ENCODE peak calls at places on chromosomes 5 and 9, in eight cellular contexts. J is NCI-H748 treated with DMSO at 0.1 percent for 48 hours; T is KBM-7; U is left lung; Z is central memory CD8-positive, alpha-beta T cell; S is CD8-positive, alpha-beta memory T cell; B is AG08395; M is neural progenitor cell. R is an unnamed sample.

GRCh38 chr5:89399553-89399952 is 516.6 kb upstream of the MEF2C start:
- DNase-seq in J (no peak), T (peak; percentile 13), U (no peak), Z (no peak), S (no peak), B (peak; percentile 5), M (no peak), R (peak; percentile 9)

GRCh38 chr5:13354611-13355010 is 589.9 kb downstream of the DNAH5 start:
- DNase-seq in J (no peak), T (no peak), U (no peak), Z (no peak), S (no peak), B (no peak), M (no peak), R (no peak)

GRCh38 chr5:158375531-158375930 is 516.6 kb upstream of the CLINT1 start:
- DNase-seq in J (no peak), T (no peak), U (no peak), Z (no peak), S (no peak), B (peak; percentile 7), M (no peak), R (no peak)

GRCh38 chr5:2157372-2157771 is 274.6 kb upstream of the IRX4 start:
- DNase-seq in J (no peak), T (no peak), U (no peak), Z (no peak), S (no peak), B (no peak), M (no peak), R (no peak)

GRCh38 chr9:131282175-131282574 is 5.9 kb upstream of the FAM78A start:
- DNase-seq in J (no peak), T (no peak), U (no peak), Z (no peak), S (no peak), B (no peak), M (no peak), R (no peak)

GRCh38 chr9:100206899-100207298 is 107.9 kb downstream of the INVS start:
- DNase-seq in J (no peak), T (no peak), U (no peak), Z (no peak), S (no peak), B (peak; percentile 13), M (no peak), R (no peak)

GRCh38 chr5:53991942-53992341 is 318.4 kb downstream of the ARL15 start:
- DNase-seq in J (peak; percentile 3), T (peak; percentile 57), U (no peak), Z (no peak), S (no peak), B (no peak), M (no peak), R (peak; percentile 23)

GRCh38 chr9:90296539-90296938 is 346.1 kb downstream of the DIRAS2 start:
- DNase-seq in J (no peak), T (no peak), U (no peak), Z (no peak), S (no peak), B (no peak), M (no peak), R (no peak)

GRCh38 chr5:111589320-111589719 is 77.0 kb upstream of the STARD4 start:
- DNase-seq in J (no peak), T (no peak), U (no peak), Z (no peak), S (no peak), B (no peak), M (no peak), R (no peak)

GRCh38 chr9:8653855-8654254 is 854.3 kb upstream of the DMAC1 start:
- DNase-seq in J (no peak), T (peak; percentile 1), U (no peak), Z (no peak), S (no peak), B (no peak), M (no peak), R (no peak)

GRCh38 chr5:176415240-176416122 is 858 bp downstream of the CLTB start:
- DNase-seq in J (no peak), T (peak; percentile 42), U (no peak), Z (no peak), S (no peak), B (peak; percentile 88), M (peak; percentile 36), R (peak; percentile 64)

GRCh38 chr9:124213396-124213795 is 44.4 kb upstream of the NEK6 start:
- DNase-seq in J (no peak), T (no peak), U (no peak), Z (no peak), S (no peak), B (no peak), M (no peak), R (no peak)

GRCh38 chr5:43729846-43730478 is 127.0 kb downstream of the NNT start:
- DNase-seq in J (peak; percentile 90), T (peak; percentile 19), U (no peak), Z (no peak), S (no peak), B (peak; percentile 34), M (no peak), R (peak; percentile 45)

GRCh38 chr9:85569988-85570387 is 171.8 kb downstream of the AGTPBP1 start:
- DNase-seq in J (no peak), T (no peak), U (no peak), Z (no peak), S (no peak), B (peak; percentile 56), M (no peak), R (no peak)

GRCh38 chr9:1051286-1052118 is 1.3 kb downstream of the DMRT2 start:
- DNase-seq in J (no peak), T (peak; percentile 19), U (peak; percentile 86), Z (no peak), S (no peak), B (peak; percentile 15), M (peak; percentile 67), R (peak; percentile 88)

GRCh38 chr5:170651902-170652301 is 131.6 kb upstream of the GABRP start:
- DNase-seq in J (no peak), T (no peak), U (no peak), Z (no peak), S (no peak), B (no peak), M (peak; percentile 30), R (no peak)

GRCh38 chr9:123456011-123456410 is 100.0 kb downstream of the CRB2 start:
- DNase-seq in J (no peak), T (no peak), U (no peak), Z (no peak), S (no peak), B (no peak), M (no peak), R (no peak)

GRCh38 chr9:131869312-131869711 is 129.4 kb upstream of the RAPGEF1 start:
- DNase-seq in J (no peak), T (no peak), U (no peak), Z (no peak), S (no peak), B (no peak), M (peak; percentile 89), R (peak; percentile 81)

GRCh38 chr5:113058269-113058668 is 81.7 kb downstream of the DCP2 start:
- DNase-seq in J (no peak), T (no peak), U (no peak), Z (no peak), S (no peak), B (no peak), M (no peak), R (peak; percentile 55)

GRCh38 chr5:59164041-59164830 is 581.4 kb downstream of the RAB3C start:
- DNase-seq in J (no peak), T (no peak), U (no peak), Z (no peak), S (no peak), B (peak; percentile 44), M (no peak), R (no peak)

GRCh38 chr9:36625006-36625600 is 52.4 kb downstream of the MELK start:
- DNase-seq in J (no peak), T (no peak), U (no peak), Z (no peak), S (no peak), B (peak; percentile 93), M (no peak), R (peak; percentile 9)

GRCh38 chr5:81768960-81769452 is 18.1 kb upstream of the SSBP2 start:
- DNase-seq in J (no peak), T (no peak), U (no peak), Z (no peak), S (no peak), B (peak; percentile 90), M (no peak), R (no peak)

R was measured in left kidney.